ENCODE peak calls at places on chromosomes 6 and 20, in nine cellular contexts. B, X, K, F, D, W, U, V and T are unnamed samples.
A peak's percentile ranks its signal among the peaks of the same experiment; 100 is the strongest.

GRCh38 chr20:41095110-41095969 is 42.0 kb upstream of the PLCG1 start:
- DNase-seq in K (peak; percentile 91), W (peak; percentile 71), V (peak; percentile 50), D (peak; percentile 29), X (peak; percentile 29), F (peak; percentile 56), U (peak; percentile 63), B (peak; percentile 40), T (no peak)

GRCh38 chr6:137119196-137120104 is 54.0 kb downstream of the IL22RA2 start:
- DNase-seq in U (no peak), W (no peak), D (no peak), K (no peak), X (no peak), B (no peak), V (no peak), F (no peak), T (no peak)

GRCh38 chr20:53142225-53142624 is 170.1 kb downstream of the TSHZ2 start:
- DNase-seq in W (no peak), X (no peak), K (no peak), B (no peak), D (no peak), V (no peak), F (no peak), U (no peak), T (no peak)

GRCh38 chr6:40477246-40478126 is 109.7 kb downstream of the LRFN2 start:
- DNase-seq in D (peak; percentile 1), B (no peak), K (no peak), X (no peak), U (peak; percentile 1), V (no peak), W (no peak), F (no peak), T (no peak)

GRCh38 chr6:131756039-131756438 is 45.2 kb upstream of the CTAGE9 start:
- DNase-seq in V (no peak), D (no peak), W (no peak), F (no peak), K (no peak), B (no peak), U (no peak), X (peak; percentile 4), T (no peak)

GRCh38 chr6:134480593-134480992 is 162.7 kb upstream of the SGK1 start:
- DNase-seq in B (no peak), K (no peak), F (peak; percentile 22), D (no peak), W (no peak), X (no peak), U (no peak), V (no peak), T (no peak)

GRCh38 chr6:25844518-25844917 is 12.7 kb upstream of the SLC17A1 start:
- DNase-seq in W (no peak), U (no peak), X (no peak), B (no peak), V (no peak), K (no peak), D (no peak), F (no peak), T (no peak)

GRCh38 chr20:49853640-49854039 is 41.0 kb downstream of the SLC9A8 start:
- DNase-seq in X (peak; percentile 80), W (peak; percentile 88), V (peak; percentile 78), B (no peak), D (no peak), K (peak; percentile 42), F (peak; percentile 68), U (peak; percentile 64), T (no peak)